ENCODE peak calls at places on chromosomes 7 and 10, in seven cellular contexts. R, N, M, W, V, G and Y are unnamed samples.

GRCh38 chr10:5776881-5777197 is 36.4 kb downstream of the GDI2 start:
- DNase-seq in V (peak), W (no peak), N (no peak), G (no peak), M (no peak), R (no peak), Y (no peak)

GRCh38 chr7:46557295-46557711 is 636.2 kb upstream of the IGFBP3 start:
- DNase-seq in M (peak), V (peak), R (no peak), W (peak), N (peak), G (peak), Y (no peak)

GRCh38 chr10:20630092-20630643 is 266.9 kb downstream of the NEBL start:
- DNase-seq in V (no peak), W (no peak), M (no peak), G (no peak), R (no peak), N (no peak), Y (no peak)

GRCh38 chr10:80988755-80989154 is 451.1 kb downstream of the SH2D4B start:
- DNase-seq in M (no peak), N (no peak), G (no peak), W (no peak), V (no peak), R (no peak), Y (no peak)

GRCh38 chr7:139744768-139745250 is 33.0 kb downstream of the HIPK2 start:
- DNase-seq in W (no peak), V (no peak), G (no peak), N (no peak), M (no peak), R (no peak), Y (no peak)

GRCh38 chr10:116723428-116724281 is 18.7 kb downstream of the HSPA12A start:
- DNase-seq in V (no peak), G (no peak), M (no peak), W (no peak), N (no peak), R (no peak), Y (no peak)

GRCh38 chr10:12724782-12725579 is 276.5 kb downstream of the CCDC3 start:
- DNase-seq in V (no peak), N (no peak), G (no peak), R (no peak), W (no peak), M (no peak), Y (no peak)

GRCh38 chr10:75034714-75035258 is 76.7 kb upstream of the SAMD8 start:
- DNase-seq in M (no peak), V (no peak), W (no peak), N (no peak), R (no peak), G (no peak), Y (no peak)

GRCh38 chr7:16420649-16421332 is 547 bp downstream of the CRPPA start:
- DNase-seq in N (peak), G (peak), W (peak), M (peak), R (no peak), V (peak), Y (peak)

GRCh38 chr10:22557321-22557720 is 157.1 kb downstream of the PIP4K2A start:
- DNase-seq in N (no peak), M (no peak), V (no peak), W (no peak), R (no peak), G (no peak), Y (no peak)

GRCh38 chr10:113058175-113058961 is 108.3 kb downstream of the TCF7L2 start:
- DNase-seq in R (no peak), G (peak), V (no peak), M (peak), W (peak), N (no peak), Y (no peak)

GRCh38 chr10:7811000-7811399 is 7.3 kb upstream of the TAF3 start:
- DNase-seq in M (no peak), R (no peak), G (no peak), V (no peak), N (no peak), W (no peak), Y (no peak)

GRCh38 chr7:15932318-15932717 is 245.8 kb upstream of the MEOX2 start:
- DNase-seq in N (no peak), R (no peak), W (no peak), M (no peak), G (no peak), V (no peak), Y (no peak)

GRCh38 chr7:45682836-45683555 is 108.8 kb downstream of the ADCY1 start:
- DNase-seq in N (no peak), W (no peak), M (no peak), R (no peak), V (no peak), G (no peak), Y (peak)

GRCh38 chr10:69321865-69322264 is 43.6 kb downstream of the HK1 start:
- DNase-seq in G (no peak), V (no peak), R (no peak), M (no peak), W (no peak), N (no peak), Y (no peak)

GRCh38 chr10:119409906-119410305 is 132.6 kb downstream of the RGS10 start:
- DNase-seq in M (peak), W (peak), V (no peak), N (no peak), G (peak), R (no peak), Y (no peak)

GRCh38 chr10:55063817-55064216 is 262.8 kb upstream of the PCDH15 start:
- DNase-seq in G (no peak), V (no peak), N (no peak), W (no peak), R (no peak), M (no peak), Y (no peak)

GRCh38 chr7:134907000-134907399 is 79.3 kb upstream of the AGBL3 start:
- DNase-seq in V (no peak), W (no peak), N (no peak), M (no peak), R (no peak), G (no peak), Y (no peak)

GRCh38 chr10:133020193-133020817 is 67.4 kb upstream of the ADGRA1 start:
- DNase-seq in V (no peak), M (no peak), N (no peak), G (no peak), R (no peak), W (no peak), Y (no peak)

GRCh38 chr7:84191261-84191660 is 3.3 kb downstream of the SEMA3A start:
- DNase-seq in R (no peak), G (no peak), M (no peak), N (no peak), W (no peak), V (no peak), Y (no peak)

GRCh38 chr7:44881610-44882009 is 3.7 kb downstream of the PURB start:
- DNase-seq in V (no peak), M (no peak), W (no peak), G (no peak), N (no peak), R (no peak), Y (no peak)

GRCh38 chr10:133164816-133165555 is 5.0 kb downstream of the KNDC1 start:
- DNase-seq in G (peak), R (no peak), M (no peak), W (no peak), N (no peak), V (no peak), Y (no peak)

GRCh38 chr10:102109166-102110116 is 10.7 kb downstream of the LDB1 start:
- DNase-seq in N (no peak), W (no peak), M (no peak), R (no peak), V (no peak), G (no peak), Y (no peak)

GRCh38 chr7:155560196-155560595 is 13.8 kb upstream of the CNPY1 start:
- DNase-seq in G (no peak), V (no peak), W (no peak), M (no peak), R (no peak), N (no peak), Y (no peak)

GRCh38 chr7:40674316-40674715 is 539.5 kb downstream of the SUGCT start:
- DNase-seq in N (no peak), W (no peak), G (no peak), M (no peak), V (no peak), R (no peak), Y (no peak)

GRCh38 chr10:131762789-131763696 is 137.8 kb upstream of the PPP2R2D start:
- DNase-seq in M (no peak), W (no peak), G (no peak), V (no peak), N (no peak), R (no peak), Y (no peak)

GRCh38 chr10:30313579-30314376 is 35.3 kb downstream of the MTPAP start:
- DNase-seq in V (no peak), W (no peak), R (no peak), M (no peak), G (no peak), N (no peak), Y (no peak)

GRCh38 chr10:24762161-24762924 is 38.7 kb upstream of the ARHGAP21 start:
- DNase-seq in N (no peak), W (no peak), G (no peak), V (no peak), M (no peak), R (no peak), Y (no peak)

GRCh38 chr10:89233033-89233432 is 18.5 kb downstream of the LIPA start:
- DNase-seq in V (no peak), G (no peak), R (no peak), N (no peak), M (no peak), W (no peak), Y (no peak)

GRCh38 chr10:124210263-124210662 is 116.9 kb upstream of the CHST15 start:
- DNase-seq in G (no peak), N (no peak), M (no peak), R (no peak), W (no peak), V (no peak), Y (no peak)